ENCODE peak calls at places on chromosomes 5 and 9, in four cellular contexts. N is HCT116, M is HepG2, C is K562. V is an unnamed sample.

GRCh38 chr9:15239816-15240215 is 67.2 kb downstream of the TTC39B start:
- DNase-seq in N (no peak), M (no peak), C (no peak), V (no peak)

GRCh38 chr5:158921441-158922262 is 178.1 kb downstream of the EBF1 start:
- DNase-seq in N (no peak), M (no peak), C (no peak), V (peak)

GRCh38 chr9:33375841-33376321 is 26.5 kb downstream of the AQP7 start:
- DNase-seq in C (peak), N (no peak), M (no peak), V (no peak)

GRCh38 chr9:19375536-19375935 is 4.5 kb downstream of the RPS6 start:
- DNase-seq in N (no peak), C (no peak), M (no peak), V (no peak)

GRCh38 chr9:69671904-69672827 is at the start of gene APBA1:
- DNase-seq in C (peak), M (no peak), N (no peak), V (no peak)

GRCh38 chr9:70574222-70574837 is 159.9 kb upstream of the KLF9 start:
- DNase-seq in M (no peak), N (no peak), C (no peak), V (no peak)

GRCh38 chr9:121073038-121073437 is 1.7 kb upstream of the CNTRL start:
- DNase-seq in N (no peak), C (no peak), M (no peak), V (no peak)

GRCh38 chr5:138752951-138753793 is at the start of gene CTNNA1:
- DNase-seq in M (peak), C (peak), N (peak), V (no peak)

GRCh38 chr5:11897831-11898230 is 6.4 kb downstream of the CTNND2 start:
- DNase-seq in N (no peak), M (no peak), C (no peak), V (no peak)

DNA sequence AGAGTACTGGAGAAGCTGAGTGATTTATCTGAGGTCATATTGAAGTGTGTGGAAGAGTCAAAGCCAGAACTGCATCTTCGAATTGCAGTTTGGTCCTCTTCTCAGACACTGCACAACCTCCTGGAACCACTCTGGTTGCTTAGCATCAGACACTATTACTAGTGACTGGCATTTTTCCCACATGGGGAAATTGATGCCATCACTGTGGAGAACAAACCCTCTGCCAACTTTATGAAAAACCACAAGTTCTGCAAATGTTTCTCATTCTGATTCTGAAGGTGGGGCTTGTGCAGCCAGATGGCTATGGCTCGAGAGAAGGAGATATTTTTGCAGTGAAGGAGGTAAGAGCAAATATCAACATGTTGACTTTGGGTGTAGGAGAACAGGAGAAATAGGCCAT is 67.2 kb downstream of the KCTD16 start:
- DNase-seq in C (no peak), M (no peak), N (no peak), V (no peak)
- TF ChIP-seq ZBTB33 in C (no peak), M (no peak), N (no peak), V (no peak)

GRCh38 chr5:56715996-56716395 is 99.4 kb upstream of the MAP3K1 start:
- DNase-seq in N (no peak), C (no peak), M (no peak), V (no peak)

GRCh38 chr5:56712895-56713565 is 102.3 kb upstream of the MAP3K1 start:
- DNase-seq in C (no peak), M (no peak), N (no peak), V (no peak)

DNA sequence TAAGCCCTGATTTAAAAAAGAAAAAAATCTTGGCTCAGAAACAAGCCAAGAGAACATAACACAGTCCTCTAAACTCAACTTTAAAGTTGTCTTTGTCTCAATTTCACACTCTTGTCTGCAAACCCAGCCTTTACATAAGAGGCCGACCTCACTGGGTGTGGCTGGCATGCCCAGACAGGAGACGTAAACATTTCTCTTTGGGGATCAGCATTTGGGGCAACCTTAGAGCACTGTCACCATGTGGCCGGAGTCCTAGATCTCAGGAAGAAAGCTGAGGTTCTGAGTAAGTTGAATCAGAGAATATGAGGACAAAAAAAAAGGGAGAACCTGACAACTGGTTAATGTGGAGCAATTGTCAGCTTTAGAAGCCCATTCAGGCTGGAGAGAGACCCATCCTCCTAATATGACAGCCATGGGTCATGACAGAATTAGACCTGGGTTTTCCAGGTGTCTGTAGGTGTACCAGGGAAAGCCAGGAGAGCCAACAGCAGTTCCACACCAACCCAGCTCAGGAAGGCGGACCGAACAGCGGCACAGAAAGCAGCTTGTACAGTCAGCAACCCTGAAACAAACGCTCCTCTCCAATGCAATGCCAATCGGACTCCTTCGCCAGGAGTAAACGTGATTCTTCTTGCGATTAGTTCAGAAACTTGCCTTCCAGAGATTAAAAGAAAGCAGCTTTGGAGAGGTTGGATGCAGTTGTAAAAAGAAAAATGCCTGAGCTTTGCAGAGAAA is 97.9 kb upstream of the MAP3K1 start:
- DNase-seq in N (no peak), M (no peak), C (no peak), V (no peak)
- TF ChIP-seq ZNF274 in N (no peak), M (no peak), C (no peak), V (no peak)

GRCh38 chr5:147474140-147474539 is 35.7 kb downstream of the DPYSL3 start:
- DNase-seq in N (no peak), C (no peak), M (no peak), V (no peak)
- TF ChIP-seq ZBTB33 in N (no peak), C (no peak), M (no peak), V (no peak)

GRCh38 chr5:126538579-126538978 is 56.4 kb downstream of the ALDH7A1 start:
- DNase-seq in N (no peak), M (no peak), C (no peak), V (no peak)

GRCh38 chr5:126543009-126543408 is 52.0 kb downstream of the ALDH7A1 start:
- DNase-seq in C (no peak), M (no peak), N (no peak), V (no peak)

GRCh38 chr5:126542441-126542840 is 52.6 kb downstream of the ALDH7A1 start:
- DNase-seq in C (no peak), M (no peak), N (no peak), V (no peak)

GRCh38 chr5:126543660-126544059 is 51.4 kb downstream of the ALDH7A1 start:
- DNase-seq in C (no peak), N (no peak), M (peak), V (no peak)

GRCh38 chr5:126540631-126541030 is 54.4 kb downstream of the ALDH7A1 start:
- DNase-seq in M (no peak), C (no peak), N (no peak), V (no peak)
- TF ChIP-seq ZNF274 in M (no peak), C (no peak), N (no peak), V (no peak)

GRCh38 chr9:112868956-112869594 is 21.6 kb downstream of the SLC46A2 start:
- DNase-seq in C (no peak), M (no peak), N (no peak), V (no peak)

GRCh38 chr9:112868461-112868860 is 22.2 kb downstream of the SLC46A2 start:
- DNase-seq in C (no peak), M (no peak), N (no peak), V (no peak)

GRCh38 chr9:112866662-112867274 is 23.9 kb downstream of the SLC46A2 start:
- DNase-seq in C (peak), M (no peak), N (peak), V (no peak)

GRCh38 chr9:112864982-112865381 is 25.7 kb downstream of the SLC46A2 start:
- DNase-seq in C (no peak), M (no peak), N (no peak), V (no peak)

GRCh38 chr9:112867275-112867991 is 23.2 kb downstream of the SLC46A2 start:
- DNase-seq in C (peak), N (peak), M (peak), V (no peak)
- TF ChIP-seq ZBTB33 in C (no peak), N (no peak), M (no peak), V (no peak)

DNA sequence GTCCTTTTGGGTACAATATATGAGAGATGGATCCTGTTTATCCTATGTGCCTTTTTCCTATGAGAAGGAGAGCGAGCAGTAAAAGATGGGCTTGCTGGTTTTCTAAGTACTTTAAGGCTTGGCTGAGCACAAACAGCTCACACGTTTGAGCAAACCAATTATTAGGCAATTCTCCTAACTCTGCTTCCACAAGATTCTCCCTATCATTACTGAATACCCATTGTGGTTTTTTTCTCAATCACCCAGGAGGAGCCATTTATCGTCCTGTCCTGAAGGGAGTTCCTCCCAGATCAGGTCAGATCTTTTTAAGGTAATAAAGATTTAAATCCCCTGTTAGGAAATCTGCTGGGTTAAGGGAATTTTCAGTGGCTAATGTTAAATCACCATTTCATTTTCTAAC is 19.4 kb upstream of the C1QTNF3 start:
- DNase-seq in M (no peak), C (no peak), N (no peak), V (no peak)
- TF ChIP-seq ZNF274 in M (no peak), C (no peak), N (no peak), V (no peak)

GRCh38 chr9:136787690-136788400 is 3.3 kb upstream of the TMEM141 start:
- DNase-seq in M (peak), C (peak), N (no peak), V (no peak)
- TF ChIP-seq ZBTB33 in M (peak), C (no peak), N (no peak), V (no peak)

DNA sequence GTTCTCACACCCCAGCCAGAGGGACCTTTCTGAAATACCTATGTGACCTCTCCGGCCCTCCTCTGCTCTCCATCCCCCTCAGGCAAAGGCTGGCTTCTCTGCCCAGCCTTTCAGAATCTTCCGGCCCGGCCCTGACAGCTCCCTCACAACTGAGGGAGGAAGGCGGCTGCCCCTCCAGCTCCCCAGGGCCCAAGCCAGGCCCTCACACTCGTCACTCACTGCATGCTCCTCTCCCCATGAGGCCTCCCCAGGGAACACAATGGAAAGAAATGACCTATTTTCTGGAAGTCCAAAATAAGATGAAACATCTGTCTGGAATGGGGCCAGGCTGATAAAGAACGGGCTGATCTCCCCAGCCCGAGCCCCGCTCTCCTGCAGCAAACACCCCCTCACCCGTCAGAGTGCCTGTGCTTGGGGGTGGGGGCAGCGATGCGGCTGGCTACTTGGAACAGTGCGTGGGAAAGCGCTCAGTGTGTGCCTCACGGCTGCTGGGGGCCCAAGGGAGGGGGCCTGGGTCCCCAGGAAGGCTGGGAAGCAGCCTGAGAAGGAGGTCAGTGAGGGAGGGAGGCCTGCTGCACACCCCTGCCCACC is 11.3 kb downstream of the PDGFRB start:
- DNase-seq in N (no peak), M (no peak), C (peak), V (no peak)
- TF ChIP-seq ZNF274 in N (no peak), M (no peak), C (no peak), V (no peak)